ENCODE peak calls at places on chromosomes 11 and 22, in five cellular contexts. K is activated naive CD4-positive, alpha-beta T cell; M is ascending aorta; U is head of caudate nucleus; O is left cardiac atrium. D is an unnamed sample.

GRCh38 chr22:40120783-40121182 is 56.9 kb upstream of the TNRC6B start:
- DNase-seq in K (no peak), M (no peak), U (no peak), O (no peak), D (no peak)

GRCh38 chr11:131478341-131478740 is 107.9 kb downstream of the NTM start:
- DNase-seq in K (no peak), M (no peak), U (no peak), O (no peak), D (no peak)

GRCh38 chr11:125114518-125114917 is 3.1 kb upstream of the TMEM218 start:
- DNase-seq in K (no peak), M (no peak), U (no peak), O (no peak), D (no peak)

GRCh38 chr22:22460635-22461034 is 47.9 kb downstream of the ZNF280B start:
- DNase-seq in K (no peak), M (no peak), U (no peak), O (no peak), D (no peak)

GRCh38 chr22:30492144-30492543 is 13.4 kb downstream of the SEC14L4 start:
- DNase-seq in K (no peak), M (no peak), U (no peak), O (no peak), D (no peak)

GRCh38 chr22:17897864-17898263 is 123.6 kb upstream of the BID start:
- DNase-seq in K (no peak), M (no peak), U (no peak), O (no peak), D (no peak)

GRCh38 chr11:1479006-1479677 is 7.4 kb downstream of the MOB2 start:
- DNase-seq in K (no peak), M (no peak), U (no peak), O (peak), D (no peak)

GRCh38 chr11:114892381-114893197 is 214.3 kb downstream of the NXPE2 start:
- DNase-seq in K (no peak), M (no peak), U (no peak), O (no peak), D (no peak)

GRCh38 chr11:60960405-60960804 is 8.4 kb upstream of the SLC15A3 start:
- DNase-seq in K (no peak), M (no peak), U (no peak), O (no peak), D (no peak)

GRCh38 chr11:3120071-3120792 is 44.9 kb downstream of the OSBPL5 start:
- DNase-seq in K (no peak), M (peak), U (no peak), O (peak), D (no peak)

GRCh38 chr22:33722817-33723216 is 197.5 kb downstream of the LARGE1 start:
- DNase-seq in K (no peak), M (no peak), U (no peak), O (no peak), D (no peak)

GRCh38 chr22:46777609-46777970 is 15.1 kb downstream of the TBC1D22A start:
- DNase-seq in K (peak), M (no peak), U (peak), O (peak), D (no peak)

GRCh38 chr11:69870772-69871171 is 51.6 kb upstream of the FGF3 start:
- DNase-seq in K (no peak), M (no peak), U (no peak), O (no peak), D (no peak)

GRCh38 chr11:116913000-116913399 is 75.6 kb upstream of the APOA1 start:
- DNase-seq in K (no peak), M (no peak), U (no peak), O (no peak), D (no peak)

GRCh38 chr11:92455221-92455790 is 230.7 kb downstream of the FAT3 start:
- DNase-seq in K (no peak), M (no peak), U (no peak), O (no peak), D (no peak)

GRCh38 chr11:112795142-112795815 is 165.9 kb upstream of the NCAM1 start:
- DNase-seq in K (no peak), M (no peak), U (peak), O (peak), D (no peak)

GRCh38 chr11:2428322-2428795 is 16.0 kb downstream of the TRPM5 start:
- DNase-seq in K (peak), M (no peak), U (peak), O (peak), D (peak)

GRCh38 chr11:102882389-102883024 is 7.7 kb upstream of the MMP12 start:
- DNase-seq in K (no peak), M (no peak), U (no peak), O (no peak), D (no peak)

GRCh38 chr11:278001-278951 is at the start of gene NLRP6:
- DNase-seq in K (no peak), M (peak), U (no peak), O (no peak), D (no peak)

GRCh38 chr11:130156108-130157022 is 3.2 kb upstream of the ST14 start:
- DNase-seq in K (no peak), M (no peak), U (no peak), O (no peak), D (no peak)

GRCh38 chr11:20070459-20070858 is 89.8 kb downstream of the DBX1 start:
- DNase-seq in K (no peak), M (no peak), U (no peak), O (no peak), D (no peak)

GRCh38 chr11:125287467-125288232 is 123.1 kb downstream of the PKNOX2 start:
- DNase-seq in K (no peak), M (no peak), U (no peak), O (peak), D (no peak)

GRCh38 chr11:10692716-10693115 is 839 bp downstream of the IRAG1 start:
- DNase-seq in K (no peak), M (no peak), U (no peak), O (no peak), D (no peak)

GRCh38 chr11:46669606-46670243 is 30.7 kb downstream of the ARHGAP1 start:
- DNase-seq in K (no peak), M (no peak), U (peak), O (peak), D (no peak)